ENCODE peak calls at places on chromosomes 13 and 19, in nine cellular contexts. One of them, this sample, is unnamed.

GRCh38 chr13:113622791-113623490 is 35.1 kb downstream of the ATP4B start:
- DNase-seq in stomach: no peak
- DNase-seq in adrenal gland: no peak
- DNase-seq in IMR-90: no peak
- DNase-seq in breast epithelium: no peak
- DNase-seq in A549: no peak
- DNase-seq in Peyer's patch: no peak
- DNase-seq in HCT116: no peak
- DNase-seq in esophagus squamous epithelium: no peak
- DNase-seq in this sample: no peak

GRCh38 chr19:13795595-13796300 is 505 bp downstream of the ZSWIM4 start:
- DNase-seq in stomach: no peak
- DNase-seq in adrenal gland: no peak
- DNase-seq in IMR-90: peak
- DNase-seq in breast epithelium: peak
- DNase-seq in A549: peak
- DNase-seq in Peyer's patch: no peak
- DNase-seq in HCT116: no peak
- DNase-seq in esophagus squamous epithelium: no peak
- DNase-seq in this sample: peak

GRCh38 chr19:45103200-45103624 is 10.2 kb downstream of the PPP1R37 start:
- DNase-seq in stomach: no peak
- DNase-seq in adrenal gland: no peak
- DNase-seq in IMR-90: no peak
- DNase-seq in breast epithelium: no peak
- DNase-seq in A549: no peak
- DNase-seq in Peyer's patch: peak
- DNase-seq in HCT116: no peak
- DNase-seq in esophagus squamous epithelium: no peak
- DNase-seq in this sample: no peak

GRCh38 chr19:19034204-19034624 is 811 bp downstream of the ARMC6 start:
- DNase-seq in stomach: peak
- DNase-seq in adrenal gland: peak
- DNase-seq in IMR-90: peak
- DNase-seq in breast epithelium: no peak
- DNase-seq in A549: peak
- DNase-seq in Peyer's patch: peak
- DNase-seq in HCT116: peak
- DNase-seq in esophagus squamous epithelium: no peak
- DNase-seq in this sample: peak

GRCh38 chr13:85412448-85412847 is 386.8 kb downstream of the SLITRK6 start:
- DNase-seq in stomach: no peak
- DNase-seq in adrenal gland: no peak
- DNase-seq in IMR-90: no peak
- DNase-seq in breast epithelium: no peak
- DNase-seq in A549: no peak
- DNase-seq in Peyer's patch: no peak
- DNase-seq in HCT116: no peak
- DNase-seq in esophagus squamous epithelium: no peak
- DNase-seq in this sample: no peak

GRCh38 chr19:12792048-12792852 is 964 bp downstream of the JUNB start:
- DNase-seq in stomach: peak
- DNase-seq in adrenal gland: peak
- DNase-seq in IMR-90: peak
- DNase-seq in breast epithelium: peak
- DNase-seq in A549: no peak
- DNase-seq in Peyer's patch: peak
- DNase-seq in HCT116: no peak
- DNase-seq in esophagus squamous epithelium: no peak
- DNase-seq in this sample: no peak

GRCh38 chr19:16258440-16258903 is 60.8 kb downstream of the AP1M1 start:
- DNase-seq in stomach: peak
- DNase-seq in adrenal gland: peak
- DNase-seq in IMR-90: no peak
- DNase-seq in breast epithelium: peak
- DNase-seq in A549: no peak
- DNase-seq in Peyer's patch: peak
- DNase-seq in HCT116: no peak
- DNase-seq in esophagus squamous epithelium: peak
- DNase-seq in this sample: no peak

GRCh38 chr13:107680115-107680514 is 535.2 kb downstream of the LIG4 start:
- DNase-seq in stomach: no peak
- DNase-seq in adrenal gland: no peak
- DNase-seq in IMR-90: peak
- DNase-seq in breast epithelium: no peak
- DNase-seq in A549: no peak
- DNase-seq in Peyer's patch: no peak
- DNase-seq in HCT116: no peak
- DNase-seq in esophagus squamous epithelium: no peak
- DNase-seq in this sample: peak

GRCh38 chr13:50255639-50256038 is 240.4 kb downstream of the KCNRG start:
- DNase-seq in stomach: no peak
- DNase-seq in adrenal gland: no peak
- DNase-seq in IMR-90: no peak
- DNase-seq in breast epithelium: no peak
- DNase-seq in A549: no peak
- DNase-seq in Peyer's patch: no peak
- DNase-seq in HCT116: no peak
- DNase-seq in esophagus squamous epithelium: no peak
- DNase-seq in this sample: no peak

GRCh38 chr19:54104998-54105715 is 2.5 kb downstream of the NDUFA3 start:
- DNase-seq in stomach: no peak
- DNase-seq in adrenal gland: no peak
- DNase-seq in IMR-90: no peak
- DNase-seq in breast epithelium: no peak
- DNase-seq in A549: no peak
- DNase-seq in Peyer's patch: no peak
- DNase-seq in HCT116: no peak
- DNase-seq in esophagus squamous epithelium: no peak
- DNase-seq in this sample: no peak

GRCh38 chr19:5693195-5694166 is 3.4 kb downstream of the RPL36 start:
- DNase-seq in stomach: no peak
- DNase-seq in adrenal gland: peak
- DNase-seq in IMR-90: no peak
- DNase-seq in breast epithelium: no peak
- DNase-seq in A549: no peak
- DNase-seq in Peyer's patch: no peak
- DNase-seq in HCT116: no peak
- DNase-seq in esophagus squamous epithelium: no peak
- DNase-seq in this sample: no peak
- TF ChIP-seq POLR2A in stomach: no peak
- TF ChIP-seq POLR2A in adrenal gland: no peak
- TF ChIP-seq POLR2A in IMR-90: no peak
- TF ChIP-seq POLR2A in breast epithelium: no peak
- TF ChIP-seq POLR2A in A549: no peak
- TF ChIP-seq POLR2A in Peyer's patch: no peak
- TF ChIP-seq POLR2A in HCT116: no peak
- TF ChIP-seq POLR2A in esophagus squamous epithelium: no peak
- TF ChIP-seq POLR2A in this sample: no peak

GRCh38 chr19:49491804-49492572 is 4.2 kb upstream of the RPS11 start:
- DNase-seq in stomach: no peak
- DNase-seq in adrenal gland: no peak
- DNase-seq in IMR-90: no peak
- DNase-seq in breast epithelium: no peak
- DNase-seq in A549: no peak
- DNase-seq in Peyer's patch: no peak
- DNase-seq in HCT116: no peak
- DNase-seq in esophagus squamous epithelium: no peak
- DNase-seq in this sample: no peak
- TF ChIP-seq POLR2A in stomach: no peak
- TF ChIP-seq POLR2A in adrenal gland: no peak
- TF ChIP-seq POLR2A in IMR-90: no peak
- TF ChIP-seq POLR2A in breast epithelium: no peak
- TF ChIP-seq POLR2A in A549: no peak
- TF ChIP-seq POLR2A in Peyer's patch: no peak
- TF ChIP-seq POLR2A in HCT116: no peak
- TF ChIP-seq POLR2A in esophagus squamous epithelium: no peak
- TF ChIP-seq POLR2A in this sample: no peak

GRCh38 chr19:48866692-48867091 is 1.7 kb downstream of the PLEKHA4 start:
- DNase-seq in stomach: no peak
- DNase-seq in adrenal gland: no peak
- DNase-seq in IMR-90: no peak
- DNase-seq in breast epithelium: no peak
- DNase-seq in A549: no peak
- DNase-seq in Peyer's patch: no peak
- DNase-seq in HCT116: no peak
- DNase-seq in esophagus squamous epithelium: no peak
- DNase-seq in this sample: no peak

GRCh38 chr19:48870048-48870447 is 1.6 kb upstream of the PLEKHA4 start:
- DNase-seq in stomach: no peak
- DNase-seq in adrenal gland: no peak
- DNase-seq in IMR-90: no peak
- DNase-seq in breast epithelium: no peak
- DNase-seq in A549: no peak
- DNase-seq in Peyer's patch: no peak
- DNase-seq in HCT116: no peak
- DNase-seq in esophagus squamous epithelium: no peak
- DNase-seq in this sample: no peak

GRCh38 chr19:48867922-48868195 is 558 bp downstream of the PLEKHA4 start:
- DNase-seq in stomach: no peak
- DNase-seq in adrenal gland: no peak
- DNase-seq in IMR-90: no peak
- DNase-seq in breast epithelium: no peak
- DNase-seq in A549: no peak
- DNase-seq in Peyer's patch: no peak
- DNase-seq in HCT116: no peak
- DNase-seq in esophagus squamous epithelium: no peak
- DNase-seq in this sample: no peak

GRCh38 chr19:48868196-48868886 is at the start of gene PLEKHA4:
- DNase-seq in stomach: peak
- DNase-seq in adrenal gland: peak
- DNase-seq in IMR-90: peak
- DNase-seq in breast epithelium: peak
- DNase-seq in A549: no peak
- DNase-seq in Peyer's patch: no peak
- DNase-seq in HCT116: no peak
- DNase-seq in esophagus squamous epithelium: no peak
- DNase-seq in this sample: no peak

DNA sequence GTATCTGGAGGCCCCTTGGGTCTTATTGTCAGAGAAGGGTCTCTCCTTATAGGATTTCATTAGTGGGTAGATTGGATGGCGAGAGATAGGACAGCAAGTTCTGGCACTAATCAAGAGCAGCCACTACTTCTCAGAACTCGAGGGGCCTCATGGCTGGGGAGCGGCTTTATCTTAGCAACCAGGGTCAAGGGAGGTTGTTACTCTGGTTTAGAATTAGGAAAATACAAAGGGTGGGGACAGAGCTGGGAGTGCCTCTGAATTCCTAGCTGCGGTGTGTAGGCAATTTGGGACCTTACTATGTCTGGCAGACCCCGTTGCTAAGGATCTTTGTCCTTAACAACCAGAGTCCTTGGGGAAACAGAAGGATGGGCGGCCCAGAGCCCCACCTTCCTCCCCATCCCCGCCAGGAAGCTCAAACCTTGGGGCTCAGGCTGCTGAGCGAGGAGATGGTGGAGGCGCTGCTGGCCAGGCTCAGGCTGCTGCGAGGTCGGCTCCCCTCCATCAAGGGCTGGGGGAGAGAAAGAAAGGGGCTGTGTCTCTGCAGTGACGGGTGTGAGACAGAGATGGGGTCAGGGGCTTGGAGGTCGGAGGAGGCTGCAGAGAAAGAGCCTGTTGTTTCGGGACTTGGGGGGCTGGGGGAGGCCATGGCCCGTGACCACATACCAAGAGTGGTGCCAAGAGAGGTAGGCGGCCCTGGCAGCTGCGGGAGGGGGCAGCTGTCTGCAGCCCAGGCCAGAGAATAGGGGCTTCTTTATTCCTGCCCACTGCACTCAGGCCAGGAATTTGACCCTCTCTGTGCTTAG is 1.1 kb downstream of the PLEKHA4 start:
- DNase-seq in stomach: no peak
- DNase-seq in adrenal gland: no peak
- DNase-seq in IMR-90: no peak
- DNase-seq in breast epithelium: no peak
- DNase-seq in A549: no peak
- DNase-seq in Peyer's patch: no peak
- DNase-seq in HCT116: no peak
- DNase-seq in esophagus squamous epithelium: no peak
- DNase-seq in this sample: no peak
- TF ChIP-seq POLR2A in stomach: no peak
- TF ChIP-seq POLR2A in adrenal gland: no peak
- TF ChIP-seq POLR2A in IMR-90: no peak
- TF ChIP-seq POLR2A in breast epithelium: no peak
- TF ChIP-seq POLR2A in A549: no peak
- TF ChIP-seq POLR2A in Peyer's patch: no peak
- TF ChIP-seq POLR2A in HCT116: no peak
- TF ChIP-seq POLR2A in esophagus squamous epithelium: no peak
- TF ChIP-seq POLR2A in this sample: no peak

GRCh38 chr13:30422056-30422914 is at the start of gene UBE2L5:
- DNase-seq in stomach: peak
- DNase-seq in adrenal gland: peak
- DNase-seq in IMR-90: peak
- DNase-seq in breast epithelium: peak
- DNase-seq in A549: peak
- DNase-seq in Peyer's patch: peak
- DNase-seq in HCT116: peak
- DNase-seq in esophagus squamous epithelium: peak
- DNase-seq in this sample: no peak
- TF ChIP-seq POLR2A in stomach: no peak
- TF ChIP-seq POLR2A in adrenal gland: peak
- TF ChIP-seq POLR2A in IMR-90: no peak
- TF ChIP-seq POLR2A in breast epithelium: no peak
- TF ChIP-seq POLR2A in A549: peak
- TF ChIP-seq POLR2A in Peyer's patch: peak
- TF ChIP-seq POLR2A in HCT116: no peak
- TF ChIP-seq POLR2A in esophagus squamous epithelium: peak
- TF ChIP-seq POLR2A in this sample: peak

GRCh38 chr13:102182170-102182569 is 219.7 kb downstream of the FGF14 start:
- DNase-seq in stomach: no peak
- DNase-seq in adrenal gland: no peak
- DNase-seq in IMR-90: no peak
- DNase-seq in breast epithelium: no peak
- DNase-seq in A549: no peak
- DNase-seq in Peyer's patch: no peak
- DNase-seq in HCT116: no peak
- DNase-seq in esophagus squamous epithelium: no peak
- DNase-seq in this sample: no peak

GRCh38 chr13:102187313-102187712 is 214.5 kb downstream of the FGF14 start:
- DNase-seq in stomach: no peak
- DNase-seq in adrenal gland: no peak
- DNase-seq in IMR-90: no peak
- DNase-seq in breast epithelium: no peak
- DNase-seq in A549: no peak
- DNase-seq in Peyer's patch: no peak
- DNase-seq in HCT116: no peak
- DNase-seq in esophagus squamous epithelium: no peak
- DNase-seq in this sample: no peak

GRCh38 chr13:102190930-102191329 is 210.9 kb downstream of the FGF14 start:
- DNase-seq in stomach: no peak
- DNase-seq in adrenal gland: no peak
- DNase-seq in IMR-90: no peak
- DNase-seq in breast epithelium: no peak
- DNase-seq in A549: no peak
- DNase-seq in Peyer's patch: no peak
- DNase-seq in HCT116: no peak
- DNase-seq in esophagus squamous epithelium: no peak
- DNase-seq in this sample: no peak

GRCh38 chr13:102183509-102184182 is 218.2 kb downstream of the FGF14 start:
- DNase-seq in stomach: no peak
- DNase-seq in adrenal gland: no peak
- DNase-seq in IMR-90: no peak
- DNase-seq in breast epithelium: no peak
- DNase-seq in A549: no peak
- DNase-seq in Peyer's patch: no peak
- DNase-seq in HCT116: no peak
- DNase-seq in esophagus squamous epithelium: no peak
- DNase-seq in this sample: no peak

GRCh38 chr13:102185375-102185984 is 216.4 kb downstream of the FGF14 start:
- DNase-seq in stomach: no peak
- DNase-seq in adrenal gland: no peak
- DNase-seq in IMR-90: no peak
- DNase-seq in breast epithelium: no peak
- DNase-seq in A549: no peak
- DNase-seq in Peyer's patch: no peak
- DNase-seq in HCT116: no peak
- DNase-seq in esophagus squamous epithelium: no peak
- DNase-seq in this sample: no peak
- TF ChIP-seq POLR2A in stomach: no peak
- TF ChIP-seq POLR2A in adrenal gland: no peak
- TF ChIP-seq POLR2A in IMR-90: no peak
- TF ChIP-seq POLR2A in breast epithelium: no peak
- TF ChIP-seq POLR2A in A549: no peak
- TF ChIP-seq POLR2A in Peyer's patch: no peak
- TF ChIP-seq POLR2A in HCT116: no peak
- TF ChIP-seq POLR2A in esophagus squamous epithelium: no peak
- TF ChIP-seq POLR2A in this sample: no peak